ENCODE peak calls at places on chromosomes 13 and 19, in nine cellular contexts. Y, D, T, S, B, K, G, V and E are unnamed samples.

GRCh38 chr13:113935081-113935511 is 38.8 kb downstream of the C13orf46 start:
- DNase-seq in Y (peak), D (no peak), T (peak), S (no peak), B (peak), K (no peak), G (no peak), V (no peak), E (no peak)

GRCh38 chr19:14437578-14438140 is 4.6 kb downstream of the PKN1 start:
- DNase-seq in Y (no peak), D (no peak), T (no peak), S (no peak), B (no peak), K (no peak), G (no peak), V (no peak), E (no peak)

GRCh38 chr13:92640936-92641335 is 585.7 kb upstream of the GPC6 start:
- DNase-seq in Y (no peak), D (no peak), T (no peak), S (no peak), B (no peak), K (no peak), G (no peak), V (no peak), E (no peak)

GRCh38 chr13:97506511-97506910 is 72.5 kb downstream of the RAP2A start:
- DNase-seq in Y (no peak), D (no peak), T (no peak), S (no peak), B (no peak), K (no peak), G (no peak), V (peak), E (no peak)

GRCh38 chr19:1608414-1609391 is 3.4 kb upstream of the UQCR11 start:
- DNase-seq in Y (no peak), D (no peak), T (no peak), S (no peak), B (no peak), K (no peak), G (peak), V (no peak), E (peak)

GRCh38 chr13:113936566-113936965 is 37.3 kb downstream of the C13orf46 start:
- DNase-seq in Y (no peak), D (no peak), T (no peak), S (no peak), B (no peak), K (no peak), G (no peak), V (no peak), E (no peak)

GRCh38 chr13:26694609-26695359 is 65.8 kb downstream of the GPR12 start:
- DNase-seq in Y (no peak), D (no peak), T (no peak), S (no peak), B (no peak), K (no peak), G (no peak), V (no peak), E (no peak)

GRCh38 chr13:61128850-61129645 is 286.6 kb downstream of the PCDH20 start:
- DNase-seq in Y (no peak), D (no peak), T (no peak), S (no peak), B (no peak), K (no peak), G (no peak), V (no peak), E (no peak)

GRCh38 chr19:45137179-45137761 is 23.5 kb downstream of the NKPD1 start:
- DNase-seq in Y (no peak), D (no peak), T (no peak), S (no peak), B (no peak), K (no peak), G (peak), V (no peak), E (no peak)

GRCh38 chr19:49020931-49021895 is 2.9 kb downstream of the CGB3 start:
- DNase-seq in Y (no peak), D (peak), T (no peak), S (no peak), B (no peak), K (no peak), G (no peak), V (peak), E (no peak)

GRCh38 chr19:19053508-19054314 is 10.1 kb upstream of the SLC25A42 start:
- DNase-seq in Y (no peak), D (peak), T (no peak), S (peak), B (peak), K (no peak), G (peak), V (peak), E (peak)

GRCh38 chr13:99984463-99985242 is 3.1 kb downstream of the ZIC2 start:
- DNase-seq in Y (no peak), D (peak), T (no peak), S (peak), B (no peak), K (no peak), G (no peak), V (peak), E (no peak)

GRCh38 chr19:18363787-18364186 is 22.2 kb upstream of the GDF15 start:
- DNase-seq in Y (no peak), D (no peak), T (no peak), S (no peak), B (no peak), K (no peak), G (no peak), V (no peak), E (no peak)

GRCh38 chr13:20489185-20489820 is 36.4 kb downstream of the CRYL1 start:
- DNase-seq in Y (no peak), D (no peak), T (no peak), S (peak), B (no peak), K (no peak), G (no peak), V (no peak), E (no peak)

GRCh38 chr19:10406191-10406590 is 2.8 kb upstream of the CDC37 start:
- DNase-seq in Y (no peak), D (no peak), T (no peak), S (no peak), B (no peak), K (no peak), G (no peak), V (no peak), E (no peak)

GRCh38 chr19:10399878-10400277 is 3.5 kb downstream of the CDC37 start:
- DNase-seq in Y (no peak), D (no peak), T (no peak), S (no peak), B (no peak), K (no peak), G (no peak), V (no peak), E (no peak)

GRCh38 chr19:10403137-10404021 is at the start of gene CDC37:
- DNase-seq in Y (peak), D (peak), T (peak), S (peak), B (peak), K (peak), G (peak), V (peak), E (peak)

GRCh38 chr19:10404888-10405808 is 1.8 kb upstream of the CDC37 start:
- DNase-seq in Y (no peak), D (no peak), T (no peak), S (no peak), B (no peak), K (no peak), G (no peak), V (no peak), E (no peak)

GRCh38 chr19:10402441-10403038 is 802 bp downstream of the CDC37 start:
- DNase-seq in Y (no peak), D (no peak), T (no peak), S (no peak), B (no peak), K (no peak), G (no peak), V (peak), E (no peak)
- TF ChIP-seq POLR2A in Y (no peak), D (no peak), T (no peak), S (no peak), B (peak), K (no peak), G (no peak), V (no peak), E (no peak)

DNA sequence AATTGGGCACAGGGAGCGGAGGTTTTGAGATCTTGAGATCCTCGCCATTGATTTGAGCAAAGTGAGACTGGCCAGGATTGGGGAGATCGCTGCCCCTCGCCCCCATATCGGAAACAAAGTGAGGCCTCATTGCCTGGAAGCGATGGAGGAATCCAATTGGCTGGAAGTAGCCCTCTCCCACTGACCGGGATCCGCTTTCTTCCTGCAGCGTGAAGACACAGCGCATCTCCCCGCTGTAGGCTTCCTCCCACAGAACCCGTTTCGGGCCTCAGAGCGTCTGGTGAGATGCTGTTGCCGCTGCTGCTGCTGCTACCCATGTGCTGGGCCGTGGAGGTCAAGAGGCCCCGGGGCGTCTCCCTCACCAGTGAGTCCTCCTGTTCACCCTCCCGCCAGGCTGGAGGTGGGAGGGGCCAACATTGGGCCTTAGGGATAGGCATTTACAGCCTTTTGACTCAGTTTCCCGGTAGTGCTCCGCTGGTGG is 438 bp downstream of the PRKCSH start:
- DNase-seq in Y (no peak), D (no peak), T (no peak), S (peak), B (no peak), K (peak), G (no peak), V (peak), E (no peak)
- TF ChIP-seq POLR2A in Y (no peak), D (no peak), T (no peak), S (peak), B (peak), K (no peak), G (peak), V (no peak), E (peak)

GRCh38 chr19:47230122-47230920 is 678 bp downstream of the BBC3 start:
- DNase-seq in Y (peak), D (peak), T (no peak), S (peak), B (peak), K (no peak), G (peak), V (peak), E (no peak)

GRCh38 chr19:47231215-47232054 is 436 bp upstream of the BBC3 start:
- DNase-seq in Y (peak), D (peak), T (peak), S (peak), B (peak), K (peak), G (peak), V (peak), E (no peak)

GRCh38 chr19:47230921-47231214 is at the start of gene BBC3:
- DNase-seq in Y (no peak), D (no peak), T (no peak), S (no peak), B (no peak), K (no peak), G (no peak), V (no peak), E (no peak)

GRCh38 chr19:47229674-47230121 is 1.3 kb downstream of the BBC3 start:
- DNase-seq in Y (no peak), D (peak), T (no peak), S (peak), B (no peak), K (no peak), G (no peak), V (peak), E (no peak)

GRCh38 chr19:47232422-47233211 is 1.6 kb upstream of the BBC3 start:
- DNase-seq in Y (no peak), D (peak), T (no peak), S (peak), B (no peak), K (no peak), G (no peak), V (peak), E (peak)
- TF ChIP-seq POLR2A in Y (no peak), D (no peak), T (no peak), S (no peak), B (no peak), K (no peak), G (peak), V (no peak), E (no peak)

DNA sequence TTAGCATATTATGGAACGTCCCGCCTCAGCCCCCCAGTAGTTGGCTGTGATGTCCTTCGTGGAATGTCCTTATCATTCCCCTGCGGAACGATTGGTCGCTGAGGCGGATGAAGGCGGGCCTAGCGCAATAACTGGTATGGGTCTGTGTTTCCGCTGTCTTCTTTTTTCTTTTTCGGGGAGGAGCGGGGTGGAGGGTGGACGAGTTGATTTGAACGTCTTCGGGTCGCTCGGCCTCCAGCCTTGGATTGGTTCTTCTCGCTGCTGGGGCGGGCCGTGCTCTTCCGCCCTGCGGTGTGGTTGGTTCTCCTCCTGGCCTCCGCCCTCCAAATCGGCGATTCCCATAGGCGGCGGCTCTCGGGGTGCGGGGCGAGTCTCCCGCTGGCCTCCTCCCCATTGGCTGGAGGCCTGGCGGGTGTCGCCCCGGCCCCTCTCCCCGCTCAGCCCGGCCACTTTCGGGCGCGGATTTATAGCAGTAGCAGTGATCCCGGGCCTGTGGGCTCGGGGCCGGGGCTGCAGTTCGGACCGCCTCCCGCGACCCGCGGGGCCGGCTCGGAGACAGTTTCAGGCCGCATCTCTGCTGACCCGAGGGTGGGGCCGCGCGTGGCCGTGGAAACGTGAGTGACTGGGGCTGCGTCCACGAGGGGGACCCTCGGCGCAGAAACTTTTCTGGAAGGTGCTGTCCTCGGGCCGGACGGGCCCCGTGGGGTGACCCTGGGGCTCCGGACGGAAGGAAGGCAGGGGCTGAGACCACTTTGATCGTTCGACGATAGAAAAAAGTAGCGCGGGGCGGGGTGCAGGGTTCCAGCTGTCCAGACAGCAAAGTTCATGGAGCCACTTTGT is 2.1 kb downstream of the ING1 start:
- DNase-seq in Y (peak), D (peak), T (peak), S (peak), B (peak), K (peak), G (peak), V (peak), E (peak)
- TF ChIP-seq POLR2A in Y (peak), D (peak), T (peak), S (peak), B (peak), K (no peak), G (peak), V (peak), E (peak)

DNA sequence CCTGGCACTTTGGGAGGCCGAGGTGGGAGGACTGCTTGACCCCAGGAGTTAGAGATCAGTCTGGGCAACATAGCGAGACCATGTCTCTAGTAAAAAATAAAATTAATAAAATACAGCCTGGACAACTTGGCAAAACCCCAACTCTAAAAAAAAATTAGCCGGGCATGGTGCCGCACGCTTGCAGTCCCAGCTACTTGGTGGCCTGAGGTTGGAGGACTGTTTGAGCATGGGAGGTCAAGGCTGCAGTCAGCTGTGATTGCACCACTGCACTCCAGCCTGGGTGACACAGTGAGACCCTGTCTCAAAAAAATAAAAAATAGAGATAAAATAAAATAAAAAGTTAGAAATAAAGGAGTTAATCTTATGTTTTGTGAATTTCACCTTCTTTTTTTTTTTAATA is 15.6 kb upstream of the SPC24 start:
- DNase-seq in Y (no peak), D (no peak), T (no peak), S (no peak), B (peak), K (no peak), G (no peak), V (no peak), E (no peak)
- TF ChIP-seq POLR2A in Y (no peak), D (no peak), T (no peak), S (no peak), B (no peak), K (no peak), G (no peak), V (no peak), E (no peak)

GRCh38 chr19:50383852-50384684 is at the start of gene POLD1:
- DNase-seq in Y (peak), D (peak), T (peak), S (peak), B (peak), K (peak), G (peak), V (peak), E (peak)
- TF ChIP-seq POLR2A in Y (peak), D (peak), T (peak), S (peak), B (peak), K (no peak), G (peak), V (peak), E (peak)

GRCh38 chr19:6393074-6393981 is at the start of gene GTF2F1:
- DNase-seq in Y (peak), D (peak), T (peak), S (peak), B (peak), K (peak), G (peak), V (peak), E (peak)
- TF ChIP-seq POLR2A in Y (no peak), D (peak), T (no peak), S (peak), B (no peak), K (no peak), G (peak), V (peak), E (peak)